ENCODE peak calls at places on chromosomes 12 and 14, in eight cellular contexts. X is GM12878, Z is stomach, D is K562, B is GM23338, F is endothelial cell of umbilical vein, O is transverse colon, C is breast epithelium. R is an unnamed sample. For H3K4me1, the result is how much of the 10 kb centered on the place peaks cover.

GRCh38 chr12:46219892-46220655 is 48.8 kb downstream of the SLC38A1 start:
- DNase-seq in X (no peak), Z (no peak), D (peak), B (no peak), F (peak), O (peak), C (no peak), R (no peak)

GRCh38 chr14:99318959-99319295 is 46.9 kb upstream of the BCL11B start:
- DNase-seq in X (no peak), Z (no peak), D (no peak), B (no peak), F (no peak), O (no peak), C (no peak), R (no peak)

GRCh38 chr12:11872055-11872454 is 198.7 kb upstream of the BCL2L14 start:
- DNase-seq in X (no peak), Z (no peak), D (no peak), B (no peak), F (no peak), O (no peak), C (no peak), R (no peak)

GRCh38 chr14:22556021-22556989 is 32.7 kb downstream of the DAD1 start:
- DNase-seq in X (peak), Z (peak), D (peak), B (peak), F (peak), O (peak), C (no peak), R (no peak)

GRCh38 chr12:130137141-130138018 is 24.9 kb upstream of the FZD10 start:
- DNase-seq in X (no peak), Z (no peak), D (no peak), B (peak), F (no peak), O (no peak), C (no peak), R (no peak)

GRCh38 chr14:79861111-79861510 is 350.2 kb downstream of the DIO2 start:
- DNase-seq in X (no peak), Z (no peak), D (no peak), B (peak), F (no peak), O (no peak), C (no peak), R (no peak)

GRCh38 chr14:104377256-104377655 is 202.3 kb upstream of the C14orf180 start:
- DNase-seq in X (no peak), Z (no peak), D (no peak), B (no peak), F (no peak), O (no peak), C (no peak), R (no peak)

GRCh38 chr14:73526036-73526984 is 10.6 kb upstream of the ACOT1 start:
- DNase-seq in X (no peak), Z (peak), D (peak), B (no peak), F (no peak), O (no peak), C (peak), R (no peak)

GRCh38 chr14:93114713-93115068 is 1.0 kb downstream of the ITPK1 start:
- DNase-seq in X (no peak), Z (peak), D (no peak), B (peak), F (no peak), O (peak), C (no peak), R (no peak)

GRCh38 chr12:41624571-41624970 is 436.5 kb downstream of the PDZRN4 start:
- DNase-seq in X (no peak), Z (no peak), D (no peak), B (no peak), F (no peak), O (no peak), C (no peak), R (no peak)

GRCh38 chr12:27333311-27334009 is 824 bp downstream of the BMAL2 start:
- DNase-seq in X (no peak), Z (peak), D (no peak), B (peak), F (peak), O (peak), C (no peak), R (no peak)

GRCh38 chr12:47221256-47222023 is 141.7 kb upstream of the AMIGO2 start:
- DNase-seq in X (no peak), Z (no peak), D (no peak), B (no peak), F (no peak), O (no peak), C (no peak), R (peak)
- H3K4me1 ChIP-seq in X (under half), Z (under half), D (under half), B (under half), F (under half), O (under half), C (under half), R (under half)

DNA sequence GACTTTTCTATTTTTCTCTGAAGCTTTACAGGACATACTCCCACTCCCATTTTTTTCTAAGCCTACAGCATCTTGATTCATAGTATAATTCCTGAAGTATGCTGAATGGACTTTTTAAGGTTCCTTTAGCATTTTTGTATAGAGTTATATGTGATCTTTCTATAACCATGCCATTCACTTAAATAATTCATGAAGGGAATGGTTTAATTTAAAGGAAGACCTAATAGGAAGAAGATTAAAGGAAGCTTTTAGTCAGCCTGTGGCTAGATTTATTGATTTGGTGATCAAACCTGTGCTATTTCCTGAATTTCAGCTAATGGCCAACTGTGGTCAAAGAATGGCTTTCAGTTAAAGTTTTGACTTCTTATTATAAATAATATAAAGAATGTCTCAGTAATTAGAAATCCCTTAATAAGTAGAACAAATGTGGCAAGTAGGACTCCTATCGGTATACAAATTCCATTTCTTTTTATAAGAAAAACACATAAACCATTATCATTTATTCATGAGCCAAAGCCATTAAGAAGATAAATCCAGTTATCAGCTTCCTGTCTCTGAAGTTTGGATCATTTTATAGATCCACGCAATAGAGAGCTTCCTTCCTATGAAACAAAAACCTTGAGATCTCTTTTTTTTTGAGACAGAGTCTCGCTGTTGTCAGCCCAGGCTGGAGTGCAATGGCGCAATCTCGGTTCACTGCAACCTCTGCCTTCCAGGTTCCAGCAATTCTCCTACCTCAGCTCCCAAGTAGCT is 4.0 kb upstream of the MAPK1IP1L start:
- DNase-seq in X (no peak), Z (no peak), D (no peak), B (no peak), F (no peak), O (no peak), C (no peak), R (no peak)
- TF ChIP-seq POLR2AphosphoS5 in X (no peak), Z (no peak), D (no peak), B (no peak), F (no peak), O (no peak), C (no peak), R (no peak)

DNA sequence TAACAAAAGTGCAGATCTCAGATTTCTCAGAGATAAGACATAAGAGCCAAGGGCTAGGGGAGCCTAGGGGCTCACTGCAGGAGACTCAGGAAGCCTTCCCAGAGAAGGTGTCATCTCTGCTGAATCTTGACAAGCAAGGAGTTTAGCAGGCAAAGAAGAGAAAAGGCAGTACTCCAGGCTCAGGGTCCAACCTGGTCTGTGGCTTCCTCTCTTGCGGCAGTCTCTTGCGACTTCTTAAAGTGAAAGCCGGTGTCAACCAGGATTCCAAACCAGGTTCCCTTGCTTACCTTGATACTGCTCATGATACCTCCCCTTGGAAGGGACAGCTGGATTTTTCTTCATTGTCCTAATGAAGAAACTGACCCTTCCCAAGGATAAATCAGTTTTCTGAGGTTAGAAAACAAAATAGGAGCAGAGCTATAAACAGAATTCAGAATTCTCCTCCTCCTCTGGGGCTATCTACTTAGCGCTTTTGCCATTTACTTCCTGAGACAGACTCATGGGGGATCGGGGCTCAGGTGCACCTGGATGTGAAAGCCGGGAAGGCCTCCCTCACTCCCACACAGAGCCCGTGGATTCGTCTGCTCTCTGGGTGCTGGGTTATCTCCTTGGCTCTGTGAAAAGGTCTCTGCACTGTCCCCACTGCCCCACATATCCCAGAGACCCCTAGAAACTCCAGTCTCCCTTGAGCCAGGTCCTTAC is 1.8 kb upstream of the SCNN1A start:
- DNase-seq in X (no peak), Z (peak), D (no peak), B (no peak), F (no peak), O (peak), C (no peak), R (no peak)
- H3K4me3 ChIP-seq in X (no peak), Z (no peak), D (no peak), B (peak), F (no peak), O (no peak), C (peak), R (no peak)

DNA sequence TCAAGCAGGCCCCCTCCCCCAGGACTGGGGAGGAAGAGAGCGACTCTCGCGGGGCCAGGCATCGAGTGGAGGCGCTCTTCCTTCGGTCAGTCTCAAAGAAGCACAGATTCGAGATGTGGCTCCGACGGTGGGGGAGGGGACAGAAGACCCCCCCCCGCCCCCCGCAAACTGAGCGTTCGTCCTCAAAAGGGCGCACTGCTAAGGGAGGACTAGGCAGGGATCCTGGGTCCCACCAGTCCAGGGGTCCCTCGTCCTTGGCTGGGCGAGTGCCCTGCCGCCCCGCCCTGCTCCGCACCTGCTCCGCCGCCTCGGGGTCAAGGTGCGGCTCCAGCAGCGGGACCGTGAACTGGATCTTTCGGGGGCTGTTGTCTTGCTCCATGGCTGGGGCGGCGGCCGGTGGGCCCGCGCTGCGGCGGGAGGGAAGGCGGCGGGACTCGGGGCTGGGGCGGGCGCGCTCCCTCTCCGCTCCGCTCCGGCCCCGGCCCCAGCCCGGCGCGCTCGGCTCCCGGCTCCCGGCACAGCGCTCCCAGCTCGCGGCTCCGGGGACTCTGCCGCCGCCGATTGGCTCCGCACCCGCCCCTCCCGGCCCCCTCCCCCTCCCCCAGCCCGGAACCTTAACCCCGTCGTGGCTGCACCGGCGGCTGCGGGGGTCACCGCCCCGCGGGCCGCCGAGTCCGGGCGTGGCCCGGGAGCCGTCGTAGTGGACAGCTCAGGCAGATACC is at the start of gene PPP1R1A:
- DNase-seq in X (no peak), Z (peak), D (peak), B (peak), F (no peak), O (peak), C (no peak), R (no peak)
- H3K4me1 ChIP-seq in X (under half), Z (under half), D (under half), B (under half), F (under half), O (under half), C (under half), R (under half)

GRCh38 chr14:68820119-68820518 is 27.3 kb upstream of the ZFP36L1 start:
- DNase-seq in X (no peak), Z (no peak), D (no peak), B (no peak), F (no peak), O (no peak), C (no peak), R (no peak)

GRCh38 chr14:68817513-68818212 is 24.8 kb upstream of the ZFP36L1 start:
- DNase-seq in X (no peak), Z (no peak), D (no peak), B (no peak), F (no peak), O (no peak), C (no peak), R (no peak)

GRCh38 chr14:68820536-68820935 is 27.7 kb upstream of the ZFP36L1 start:
- DNase-seq in X (no peak), Z (no peak), D (no peak), B (no peak), F (no peak), O (no peak), C (no peak), R (no peak)

GRCh38 chr14:68820999-68821683 is 28.3 kb upstream of the ZFP36L1 start:
- DNase-seq in X (peak), Z (no peak), D (no peak), B (no peak), F (no peak), O (no peak), C (no peak), R (no peak)

DNA sequence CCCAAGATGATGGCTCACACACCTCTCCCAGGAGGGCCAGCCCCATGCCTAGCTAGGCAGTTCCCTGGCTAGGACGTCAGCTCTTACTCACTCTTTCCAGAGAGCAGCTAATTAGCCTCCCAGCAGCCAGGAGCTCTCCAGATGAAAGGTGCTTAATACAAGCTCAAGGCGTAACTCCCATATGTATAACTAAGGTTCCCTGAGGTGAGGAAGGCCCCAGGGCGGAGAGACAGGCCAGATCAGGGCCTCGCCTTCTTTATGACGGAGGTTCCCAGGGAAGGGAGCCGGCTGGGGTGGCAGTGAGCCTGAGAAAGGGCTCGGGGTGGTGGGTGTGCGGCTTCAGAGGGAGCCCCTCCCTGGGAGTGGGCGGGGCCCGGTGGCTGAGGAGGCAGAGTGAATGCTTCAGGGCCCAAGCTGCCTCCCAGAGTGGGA is 26.4 kb upstream of the ZFP36L1 start:
- DNase-seq in X (no peak), Z (peak), D (peak), B (peak), F (no peak), O (peak), C (no peak), R (no peak)
- TF ChIP-seq POLR2AphosphoS5 in X (no peak), Z (peak), D (no peak), B (no peak), F (no peak), O (no peak), C (no peak), R (no peak)

DNA sequence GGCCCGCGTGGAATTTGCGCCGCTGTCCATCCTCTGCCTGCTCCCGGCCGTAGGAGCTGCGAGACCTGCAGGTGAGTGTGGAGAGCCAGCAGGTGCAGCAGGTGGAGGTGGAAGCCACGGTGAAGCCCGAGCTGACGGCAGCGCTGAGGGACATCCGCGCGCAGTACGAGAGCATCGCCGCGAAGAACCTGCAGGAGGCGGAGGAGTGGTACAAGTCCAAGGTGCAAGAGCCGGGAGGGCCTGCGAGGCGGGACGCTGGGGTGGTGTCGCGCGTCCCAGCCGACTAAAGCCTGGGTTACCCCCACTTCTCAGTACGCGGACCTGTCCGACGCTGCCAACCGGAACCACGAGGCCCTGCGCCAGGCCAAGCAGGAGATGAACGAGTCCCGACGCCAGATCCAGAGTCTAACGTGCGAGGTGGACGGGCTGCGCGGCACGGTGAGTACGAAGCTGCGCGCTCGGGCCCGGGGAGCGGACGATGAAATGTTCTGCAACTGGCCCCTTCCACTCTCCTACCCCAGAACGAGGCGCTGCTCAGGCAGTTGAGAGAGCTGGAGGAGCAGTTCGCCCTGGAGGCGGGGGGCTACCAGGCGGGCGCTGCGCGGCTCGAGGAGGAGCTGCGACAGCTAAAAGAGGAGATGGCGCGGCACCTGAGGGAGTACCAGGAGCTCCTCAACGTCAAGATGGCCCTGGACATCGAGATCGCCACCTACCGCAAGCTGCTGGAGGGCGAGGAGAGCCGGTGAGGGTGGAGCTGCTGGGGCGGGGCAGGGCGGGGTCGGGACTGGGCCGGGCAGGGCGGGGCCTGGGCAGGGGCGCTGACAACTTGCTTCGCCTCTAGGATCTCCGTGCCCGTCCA is 2.1 kb downstream of the PRPH start:
- DNase-seq in X (no peak), Z (peak), D (peak), B (peak), F (no peak), O (peak), C (no peak), R (no peak)
- H3K4me3 ChIP-seq in X (peak), Z (peak), D (peak), B (peak), F (no peak), O (peak), C (peak), R (peak)

GRCh38 chr12:47273191-47273626 is 193.4 kb upstream of the AMIGO2 start:
- DNase-seq in X (no peak), Z (no peak), D (no peak), B (no peak), F (peak), O (no peak), C (no peak), R (no peak)
- H3K4me1 ChIP-seq in X (under half), Z (under half), D (half or more), B (under half), F (under half), O (under half), C (under half), R (under half)

DNA sequence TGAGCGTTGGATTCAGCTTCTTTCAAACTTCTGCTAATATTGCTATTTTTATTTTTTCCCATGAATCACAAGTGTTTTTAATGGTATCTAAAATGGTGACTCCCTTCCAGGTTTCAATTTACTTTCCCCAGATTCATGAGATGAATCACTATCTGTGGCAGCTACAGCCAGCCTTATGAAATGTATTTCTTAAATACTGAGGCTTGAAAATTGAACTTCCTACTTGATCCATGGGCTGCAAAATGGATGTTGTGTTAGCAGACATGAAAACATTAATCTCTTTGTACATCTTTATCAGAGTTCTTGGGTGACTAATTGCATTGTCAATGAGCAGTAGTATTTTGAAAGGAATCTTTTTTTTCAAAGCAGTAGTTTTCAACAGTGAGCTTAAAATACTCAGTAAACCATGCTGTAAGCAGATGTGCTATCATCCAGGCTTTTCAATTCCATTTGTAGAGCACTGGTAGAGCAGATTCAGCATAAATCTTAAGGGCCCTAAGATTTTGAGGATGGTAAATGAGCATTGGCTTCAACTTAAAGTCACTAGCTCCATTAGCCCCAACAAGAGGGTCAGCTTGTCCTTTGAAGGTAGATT is 250.8 kb downstream of the SLC6A15 start:
- DNase-seq in X (no peak), Z (no peak), D (no peak), B (no peak), F (no peak), O (no peak), C (no peak), R (no peak)
- TF ChIP-seq POLR2AphosphoS5 in X (no peak), Z (no peak), D (no peak), B (no peak), F (no peak), O (no peak), C (no peak), R (no peak)

GRCh38 chr12:122024132-122024785 is 2.6 kb downstream of the BCL7A start:
- DNase-seq in X (no peak), Z (no peak), D (peak), B (peak), F (no peak), O (no peak), C (no peak), R (no peak)
- H3K4me3 ChIP-seq in X (peak), Z (peak), D (peak), B (peak), F (no peak), O (peak), C (peak), R (peak)